ENCODE peak calls at places on chromosomes 11 and 22, in five cellular contexts. D, A, H, Z and L are unnamed samples.
A peak's percentile ranks its signal among the peaks of the same experiment; 100 is the strongest.

GRCh38 chr11:70655816-70656215 is 257.5 kb downstream of the CTTN start:
- DNase-seq in D (no peak), A (no peak), H (no peak), Z (no peak), L (no peak)

GRCh38 chr11:107653077-107653476 is 58.8 kb downstream of the SLN start:
- DNase-seq in D (no peak), A (no peak), H (no peak), Z (no peak), L (no peak)

GRCh38 chr11:102202972-102203371 is 92.7 kb downstream of the YAP1 start:
- DNase-seq in D (no peak), A (no peak), H (no peak), Z (no peak), L (no peak)

GRCh38 chr22:40511604-40512003 is 124.9 kb downstream of the MRTFA start:
- DNase-seq in D (no peak), A (no peak), H (no peak), Z (no peak), L (no peak)

GRCh38 chr11:64842366-64842759 is 2.1 kb downstream of the CDC42BPG start:
- DNase-seq in D (no peak), A (no peak), H (no peak), Z (no peak), L (peak; percentile 93)

GRCh38 chr11:69657911-69658605 is 17.1 kb downstream of the LTO1 start:
- DNase-seq in D (peak; percentile 33), A (peak; percentile 90), H (peak; percentile 48), Z (no peak), L (no peak)

GRCh38 chr22:22110548-22111266 is 128.1 kb upstream of the TOP3B start:
- DNase-seq in D (peak; percentile 78), A (peak; percentile 45), H (peak; percentile 57), Z (no peak), L (peak; percentile 42)

GRCh38 chr11:67024410-67024809 is 1.5 kb downstream of the SYT12 start:
- DNase-seq in D (no peak), A (no peak), H (no peak), Z (no peak), L (no peak)

GRCh38 chr11:78261869-78262637 is 73.3 kb downstream of the USP35 start:
- DNase-seq in D (no peak), A (no peak), H (no peak), Z (no peak), L (no peak)

DNA sequence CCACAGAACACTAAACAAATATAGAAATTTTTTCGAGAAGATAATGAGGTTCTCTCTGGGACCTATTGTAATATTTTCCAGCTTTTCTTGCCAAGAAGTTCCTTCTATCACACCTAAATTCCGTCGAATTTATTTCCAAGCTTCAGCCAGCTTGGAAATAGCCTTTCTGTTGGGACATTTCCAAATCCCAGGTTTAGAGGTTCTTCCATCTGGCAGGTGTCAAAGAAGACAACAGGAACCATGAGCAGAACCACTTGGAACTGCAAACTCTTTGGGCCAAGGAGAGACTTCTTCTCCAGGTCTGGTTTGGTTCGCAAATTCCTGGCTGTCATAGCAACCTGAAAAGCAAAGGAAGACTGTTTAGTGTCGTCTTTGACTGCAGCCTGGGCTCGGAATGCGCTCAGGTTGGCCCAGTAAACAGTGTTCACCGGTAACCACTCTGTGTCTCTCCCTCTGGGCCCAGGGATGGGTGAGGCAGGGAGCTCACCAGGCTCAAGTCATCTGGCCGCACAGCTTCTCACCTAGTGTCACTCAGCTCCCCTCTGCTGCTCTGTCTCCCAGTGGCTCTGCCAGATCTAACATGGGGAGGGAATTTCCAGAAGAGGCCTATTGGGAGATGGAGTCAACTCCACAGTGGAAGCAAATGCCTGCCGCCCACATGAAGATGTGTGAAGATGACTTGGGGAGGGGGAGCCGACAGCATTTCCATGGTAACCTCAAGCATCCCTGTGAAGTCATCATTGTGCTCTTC is 11.8 kb upstream of the CLMP start:
- DNase-seq in D (peak; percentile 38), A (peak; percentile 33), H (peak; percentile 49), Z (no peak), L (peak; percentile 71)
- H2AFZ ChIP-seq in D (peak overlapping the region; percentile 37), A (peak overlapping the region; percentile 78), H (no peak overlapping the region), Z (no peak overlapping the region), L (no peak overlapping the region)

DNA sequence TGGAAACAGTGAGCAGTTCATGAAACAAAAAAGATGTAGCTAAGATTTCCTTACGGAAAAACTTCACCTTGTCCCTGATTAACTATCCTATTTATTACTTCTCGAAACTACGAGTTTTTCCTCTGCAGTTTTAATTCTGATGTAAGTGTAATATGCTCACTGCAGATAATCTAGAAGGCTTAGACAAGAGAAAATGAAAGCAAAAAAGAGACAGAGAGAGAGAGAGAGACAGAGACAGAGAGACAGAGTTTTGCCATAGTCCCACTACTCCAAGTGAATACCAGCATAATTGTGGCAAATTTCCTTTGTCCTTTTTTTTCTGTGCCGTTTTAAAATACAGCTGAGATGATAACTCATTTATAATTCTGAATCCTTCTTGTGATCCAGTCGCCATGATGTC is 24.8 kb downstream of the FSHB start:
- DNase-seq in D (no peak), A (no peak), H (no peak), Z (no peak), L (no peak)
- H3K4me3 ChIP-seq in D (no peak overlapping the region), A (no peak overlapping the region), H (no peak overlapping the region), Z (no peak overlapping the region), L (no peak overlapping the region)

DNA sequence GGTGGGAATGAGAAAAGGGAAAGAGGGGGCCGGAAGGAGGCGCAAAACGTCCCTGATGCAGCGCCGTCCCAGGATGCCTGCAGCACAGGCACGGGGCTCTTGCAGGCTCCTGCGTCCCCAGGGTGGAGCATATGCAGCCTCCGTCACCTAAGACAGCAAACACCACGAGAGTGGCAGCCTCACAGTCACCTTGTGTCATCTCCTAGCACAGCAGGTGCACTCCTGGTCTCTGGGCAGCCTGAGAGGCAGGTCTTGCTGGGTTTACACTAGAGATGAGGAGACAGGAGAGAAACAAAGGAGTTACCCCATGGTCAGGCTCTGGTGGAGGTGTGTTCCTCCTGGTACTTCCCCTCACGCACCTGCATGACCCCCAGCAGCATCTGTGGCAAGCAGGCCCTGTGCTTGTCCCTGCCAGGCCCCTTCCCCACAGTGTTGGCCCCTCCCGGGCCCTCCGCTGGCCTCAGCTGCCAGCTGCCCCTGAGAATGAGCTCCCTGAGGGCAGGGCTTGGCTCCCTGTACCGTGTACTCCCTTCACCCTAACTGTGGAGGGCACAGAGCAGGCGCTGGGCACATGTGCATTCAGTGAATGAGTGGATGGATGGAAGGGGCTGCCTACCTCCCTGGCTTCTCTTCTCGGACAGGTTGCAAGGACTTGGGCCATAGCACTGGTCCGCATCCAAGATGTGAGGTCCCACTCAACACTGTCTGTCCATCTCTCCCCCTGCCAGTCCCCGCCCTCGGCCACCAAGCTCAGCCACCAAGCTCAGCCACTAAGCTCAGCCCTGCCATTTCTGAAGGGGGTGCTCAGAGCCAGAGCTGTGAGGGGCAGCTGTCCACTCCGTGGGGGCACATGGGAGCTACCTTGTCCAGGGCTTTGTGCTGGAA is 988.6 kb downstream of the BRD1 start:
- DNase-seq in D (no peak), A (no peak), H (no peak), Z (no peak), L (no peak)
- H4K91ac ChIP-seq in D (no peak overlapping the region), A (no peak overlapping the region), H (no peak overlapping the region), Z (peak overlapping the region; percentile 17), L (no peak overlapping the region)

GRCh38 chr11:121249039-121249663 is 43.4 kb upstream of the SC5D start:
- DNase-seq in D (peak; percentile 48), A (peak; percentile 29), H (peak; percentile 61), Z (no peak), L (peak; percentile 65)
- H2AFZ ChIP-seq in D (no peak overlapping the region), A (no peak overlapping the region), H (no peak overlapping the region), Z (no peak overlapping the region), L (no peak overlapping the region)

DNA sequence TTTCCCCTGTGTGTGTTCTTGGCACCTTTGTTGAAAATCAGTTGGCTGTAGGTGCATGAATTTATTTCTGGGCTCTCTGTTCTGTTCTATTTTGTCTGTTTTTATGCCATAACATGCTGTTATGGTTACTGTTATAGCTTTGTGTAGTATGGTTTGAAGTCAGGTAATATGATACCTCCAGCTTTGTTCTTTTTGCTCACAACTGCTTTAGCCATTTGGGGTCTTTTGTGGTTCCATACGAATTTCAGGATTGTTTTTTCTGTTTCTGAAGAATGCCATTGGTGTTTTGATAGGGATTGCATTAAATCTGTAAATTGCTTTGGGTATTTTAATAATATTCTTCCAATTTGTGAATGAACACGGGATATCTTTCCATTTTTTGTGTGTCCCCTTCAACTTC is 4.7 kb downstream of the PEX26 start:
- DNase-seq in D (no peak), A (no peak), H (no peak), Z (no peak), L (no peak)
- H3K4me3 ChIP-seq in D (no peak overlapping the region), A (no peak overlapping the region), H (no peak overlapping the region), Z (no peak overlapping the region), L (no peak overlapping the region)

GRCh38 chr22:31289335-31289734 is 3.0 kb downstream of the PIK3IP1 start:
- DNase-seq in D (no peak), A (no peak), H (no peak), Z (no peak), L (peak; percentile 45)
- H4K91ac ChIP-seq in D (no peak overlapping the region), A (no peak overlapping the region), H (no peak overlapping the region), Z (no peak overlapping the region), L (peak overlapping the region; percentile 30)

GRCh38 chr11:43582024-43582836 is 98.3 kb upstream of the HSD17B12 start:
- DNase-seq in D (no peak), A (no peak), H (no peak), Z (no peak), L (no peak)

GRCh38 chr11:43579919-43580276 is 100.6 kb upstream of the HSD17B12 start:
- DNase-seq in D (no peak), A (no peak), H (no peak), Z (no peak), L (no peak)

GRCh38 chr11:43580735-43581369 is 99.7 kb upstream of the HSD17B12 start:
- DNase-seq in D (peak; percentile 24), A (no peak), H (no peak), Z (no peak), L (no peak)

GRCh38 chr11:43582837-43583462 is 97.6 kb upstream of the HSD17B12 start:
- DNase-seq in D (no peak), A (no peak), H (no peak), Z (no peak), L (no peak)

DNA sequence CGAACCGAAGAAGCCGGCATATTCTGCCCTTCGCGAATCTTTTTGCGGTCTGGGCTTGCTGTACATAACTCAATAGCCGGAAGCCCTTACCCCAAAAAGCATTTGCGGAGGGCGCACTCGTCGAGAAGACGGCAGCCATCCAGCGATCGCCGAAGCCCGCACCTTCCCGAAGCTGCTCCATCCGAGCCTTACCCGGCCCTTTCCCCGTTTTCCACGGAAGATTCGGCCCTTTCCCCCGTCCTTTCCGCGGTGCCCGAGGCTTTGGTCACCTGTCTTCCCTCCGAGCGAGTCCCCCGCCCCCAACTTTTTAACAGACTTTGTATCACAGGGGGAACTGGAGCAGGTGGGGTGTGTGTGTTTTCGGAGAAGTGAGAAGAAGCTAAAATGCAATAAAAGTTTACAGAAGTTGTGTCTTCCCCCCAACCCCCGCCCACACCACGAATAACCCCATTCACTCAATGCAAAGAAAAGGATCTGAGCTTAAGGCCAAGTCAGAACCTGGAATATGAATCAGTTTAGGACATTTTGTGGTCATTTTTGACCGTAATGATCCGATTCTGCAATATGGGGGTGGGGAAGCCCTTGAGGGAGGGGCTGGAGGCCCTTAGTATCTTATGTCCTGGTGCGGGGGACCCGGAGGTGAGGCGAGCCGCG is 99.0 kb upstream of the HSD17B12 start:
- DNase-seq in D (no peak), A (no peak), H (no peak), Z (no peak), L (no peak)
- H2AFZ ChIP-seq in D (peak overlapping the region; percentile 61), A (peak overlapping the region; percentile 81), H (no peak overlapping the region), Z (no peak overlapping the region), L (no peak overlapping the region)